ENCODE peak calls at places on chromosome 14, in eight cellular contexts. B is body of pancreas; S is activated CD8-positive, alpha-beta memory T cell treated with anti-CD3 and anti-CD28 coated beads, Interleukin-2, amount 10 ng/mL, durations not matched to agents 7 days and 5 days; M is Right ventricle myocardium superior; C is left lung; D is PC-3; Z is K562; T is Right ventricle myocardium inferior. G is an unnamed sample.

GRCh38 chr14:71289536-71289935 is 382.3 kb downstream of the PCNX1 start:
- ATAC-seq in C (no peak), Z (no peak), B (no peak), S (peak; percentile 70), T (no peak), M (no peak), D (peak; percentile 64), G (no peak)

GRCh38 chr14:91310620-91311283 is 66.2 kb upstream of the GPR68 start:
- ATAC-seq in B (no peak), S (peak; percentile 57), D (no peak), M (no peak), C (no peak), Z (no peak), T (no peak), G (no peak)

GRCh38 chr14:73753043-73753886 is 39.1 kb upstream of the PNMA1 start:
- ATAC-seq in C (peak; percentile 26), D (no peak), T (peak; percentile 23), M (peak; percentile 21), Z (peak; percentile 77), B (peak; percentile 36), S (peak; percentile 7), G (peak; percentile 37)

GRCh38 chr14:77554207-77554606 is 55.6 kb upstream of the ISM2 start:
- ATAC-seq in B (no peak), D (no peak), S (peak; percentile 59), M (no peak), T (no peak), Z (no peak), C (peak; percentile 17), G (no peak)

GRCh38 chr14:92472860-92473259 is 40.7 kb upstream of the RIN3 start:
- ATAC-seq in S (no peak), M (peak; percentile 58), C (peak; percentile 57), D (no peak), T (no peak), Z (no peak), B (no peak), G (no peak)

GRCh38 chr14:58849609-58850008 is 211.8 kb downstream of the DACT1 start:
- ATAC-seq in S (no peak), M (no peak), T (no peak), B (no peak), D (no peak), Z (no peak), C (no peak), G (no peak)

GRCh38 chr14:23162005-23162404 is 21.5 kb downstream of the SLC7A8 start:
- ATAC-seq in T (no peak), M (no peak), Z (peak; percentile 5), B (no peak), C (no peak), D (no peak), S (no peak), G (no peak)

GRCh38 chr14:76413962-76414665 is 38.2 kb downstream of the ESRRB start:
- ATAC-seq in Z (no peak), S (no peak), C (no peak), M (no peak), T (no peak), B (no peak), D (no peak), G (no peak)

GRCh38 chr14:32342854-32343200 is 13.7 kb downstream of the AKAP6 start:
- ATAC-seq in T (no peak), S (no peak), B (no peak), Z (no peak), M (no peak), C (no peak), D (no peak), G (no peak)

GRCh38 chr14:39376671-39377403 is 55.4 kb downstream of the FBXO33 start:
- ATAC-seq in C (no peak), T (no peak), S (no peak), D (no peak), M (peak; percentile 36), B (no peak), Z (no peak), G (peak; percentile 47)

GRCh38 chr14:71749613-71750238 is 182.5 kb upstream of the RGS6 start:
- ATAC-seq in T (no peak), B (peak; percentile 61), C (no peak), S (no peak), M (no peak), D (no peak), Z (no peak), G (no peak)

GRCh38 chr14:22566845-22567244 is 22.2 kb downstream of the DAD1 start:
- ATAC-seq in B (no peak), D (no peak), M (no peak), C (no peak), Z (no peak), S (no peak), T (no peak), G (no peak)

GRCh38 chr14:33899723-33900341 is 51.0 kb downstream of the EGLN3 start:
- ATAC-seq in B (no peak), C (no peak), Z (no peak), D (no peak), M (no peak), T (no peak), S (no peak), G (no peak)

GRCh38 chr14:93115920-93116675 is at the start of gene ITPK1:
- ATAC-seq in T (peak; percentile 43), Z (peak; percentile 72), D (no peak), M (peak; percentile 60), S (peak; percentile 67), C (peak; percentile 68), B (peak; percentile 79), G (peak; percentile 65)

GRCh38 chr14:66530526-66530925 is 22.6 kb downstream of the GPHN start:
- ATAC-seq in M (no peak), Z (no peak), B (no peak), S (no peak), T (no peak), D (peak; percentile 29), C (no peak), G (no peak)

GRCh38 chr14:27686137-27686536 is 1080.5 kb upstream of the FOXG1 start:
- ATAC-seq in Z (no peak), B (no peak), M (no peak), T (no peak), C (no peak), S (no peak), D (peak; percentile 98), G (no peak)

GRCh38 chr14:100586520-100587247 is 533 bp downstream of the BEGAIN start:
- ATAC-seq in Z (peak; percentile 70), C (peak; percentile 82), M (peak; percentile 49), D (peak; percentile 76), S (peak; percentile 82), T (no peak), B (peak; percentile 80), G (peak; percentile 75)

GRCh38 chr14:100664841-100665425 is 61.8 kb upstream of the DLK1 start:
- ATAC-seq in C (no peak), M (peak; percentile 73), Z (no peak), D (no peak), T (peak; percentile 71), B (peak; percentile 49), S (no peak), G (no peak)

GRCh38 chr14:101328412-101329149 is 232.7 kb upstream of the DIO3 start:
- ATAC-seq in M (no peak), S (no peak), D (no peak), T (no peak), C (no peak), Z (no peak), B (peak; percentile 72), G (no peak)

GRCh38 chr14:101506921-101507300 is 54.4 kb upstream of the DIO3 start:
- ATAC-seq in M (no peak), S (no peak), T (peak; percentile 18), D (no peak), C (no peak), B (no peak), Z (no peak), G (no peak)

GRCh38 chr14:91719839-91720238 is 12.0 kb downstream of the CATSPERB start:
- ATAC-seq in Z (no peak), M (no peak), D (no peak), B (no peak), C (no peak), T (no peak), S (no peak), G (no peak)

G was measured in SK-N-SH treated with all-trans-retinoic acid at 6 μM for 48 hours.